ENCODE peak calls at places on chromosomes 4 and X, in seven cellular contexts. K is WTC11; W is activated T-helper 9 cell treated with anti-CD3 and anti-CD28 coated beads, Interleukin-2, amount 50 U/mL, for 16 hours; D is cardiac fibroblast; Y is stimulated activated CD4-positive, alpha-beta T cell treated with anti-CD3 and anti-CD28 coated beads, Interleukin-1b, Interleukin-23, amount 100 ng/mL, for 1 hour; T is HFF-Myc; J is AG08395. U is an unnamed sample.

GRCh38 chrX:13340182-13340791 is 20.4 kb upstream of the ATXN3L start:
- DNase-seq in W (no peak), T (no peak), K (no peak), D (peak; percentile 4), Y (no peak), J (peak; percentile 35), U (peak; percentile 62)

GRCh38 chr4:7635435-7635834 is 200.7 kb upstream of the PSAPL1 start:
- DNase-seq in T (no peak), Y (no peak), K (no peak), D (no peak), J (no peak), W (no peak), U (no peak)

GRCh38 chrX:150581093-150581775 is 12.8 kb downstream of the MTM1 start:
- DNase-seq in Y (no peak), T (peak; percentile 35), W (no peak), J (peak; percentile 55), K (no peak), D (peak; percentile 44), U (peak; percentile 75)

GRCh38 chr4:145083891-145084640 is 13.9 kb downstream of the ANAPC10 start:
- DNase-seq in J (no peak), T (no peak), Y (no peak), K (no peak), D (no peak), W (no peak), U (no peak)

GRCh38 chr4:93828830-93829530 is 427 bp downstream of the ATOH1 start:
- DNase-seq in Y (no peak), W (no peak), K (peak; percentile 77), T (no peak), D (no peak), J (no peak), U (no peak)

GRCh38 chr4:16991455-16991854 is 93.0 kb upstream of the LDB2 start:
- DNase-seq in D (no peak), K (no peak), J (no peak), W (no peak), Y (no peak), T (no peak), U (no peak)

GRCh38 chr4:186196063-186196462 is 4.7 kb downstream of the CYP4V2 start:
- DNase-seq in D (no peak), Y (no peak), T (no peak), W (no peak), K (no peak), J (no peak), U (no peak)

GRCh38 chr4:866761-867390 is 40.9 kb upstream of the CPLX1 start:
- DNase-seq in K (no peak), Y (no peak), D (no peak), J (no peak), T (no peak), W (no peak), U (no peak)

GRCh38 chr4:73505567-73505966 is 24.0 kb downstream of the AFM start:
- DNase-seq in W (no peak), K (no peak), J (no peak), T (no peak), D (no peak), Y (no peak), U (no peak)

GRCh38 chrX:82813671-82814078 is 694.4 kb upstream of the POU3F4 start:
- DNase-seq in K (no peak), J (peak; percentile 2), Y (no peak), T (no peak), D (peak; percentile 1), W (no peak), U (peak; percentile 21)

GRCh38 chrX:40093586-40093985 is 4.2 kb downstream of the BCOR start:
- DNase-seq in T (no peak), K (no peak), W (no peak), Y (no peak), J (no peak), D (no peak), U (no peak)